ENCODE peak calls at places on chromosomes 12 and 14, in six cellular contexts. One of them, this sample, is unnamed.
A peak's percentile ranks its signal among the peaks of the same experiment; 100 is the strongest.

GRCh38 chr12:101855364-101855884 is 22.0 kb upstream of the DRAM1 start:
- DNase-seq in D341Med: no peak
- DNase-seq in hypothalamus: no peak
- DNase-seq in tibial artery: no peak
- DNase-seq in stimulated activated CD4-positive, alpha-beta T cell treated with anti-CD3 and anti-CD28 coated beads, Interleukin-2, amount 100 ng/mL, for 48 hours: no peak
- DNase-seq in frontal cortex: no peak
- DNase-seq in this sample: no peak

GRCh38 chr12:122096591-122097149 is 18.1 kb downstream of the MLXIP start:
- DNase-seq in D341Med: no peak
- DNase-seq in tibial artery: no peak
- DNase-seq in stimulated activated CD4-positive, alpha-beta T cell treated with anti-CD3 and anti-CD28 coated beads, Interleukin-2, amount 100 ng/mL, for 48 hours: no peak
- DNase-seq in hypothalamus: no peak
- DNase-seq in frontal cortex: no peak
- DNase-seq in this sample: no peak

GRCh38 chr12:96400631-96401060 is 407 bp upstream of the CDK17 start:
- DNase-seq in tibial artery: no peak
- DNase-seq in frontal cortex: peak; percentile 44
- DNase-seq in stimulated activated CD4-positive, alpha-beta T cell treated with anti-CD3 and anti-CD28 coated beads, Interleukin-2, amount 100 ng/mL, for 48 hours: no peak
- DNase-seq in D341Med: no peak
- DNase-seq in hypothalamus: no peak
- DNase-seq in this sample: no peak

GRCh38 chr12:24776856-24777255 is 172.0 kb downstream of the BCAT1 start:
- DNase-seq in frontal cortex: no peak
- DNase-seq in D341Med: no peak
- DNase-seq in hypothalamus: no peak
- DNase-seq in tibial artery: no peak
- DNase-seq in stimulated activated CD4-positive, alpha-beta T cell treated with anti-CD3 and anti-CD28 coated beads, Interleukin-2, amount 100 ng/mL, for 48 hours: no peak
- DNase-seq in this sample: no peak

GRCh38 chr14:95518045-95518751 is 1.7 kb upstream of the SYNE3 start:
- DNase-seq in D341Med: no peak
- DNase-seq in frontal cortex: no peak
- DNase-seq in hypothalamus: no peak
- DNase-seq in tibial artery: no peak
- DNase-seq in stimulated activated CD4-positive, alpha-beta T cell treated with anti-CD3 and anti-CD28 coated beads, Interleukin-2, amount 100 ng/mL, for 48 hours: no peak
- DNase-seq in this sample: no peak

GRCh38 chr14:83462759-83463158 is 1929.1 kb upstream of the SEL1L start:
- DNase-seq in D341Med: no peak
- DNase-seq in stimulated activated CD4-positive, alpha-beta T cell treated with anti-CD3 and anti-CD28 coated beads, Interleukin-2, amount 100 ng/mL, for 48 hours: no peak
- DNase-seq in frontal cortex: no peak
- DNase-seq in hypothalamus: no peak
- DNase-seq in tibial artery: no peak
- DNase-seq in this sample: no peak

GRCh38 chr14:65095633-65096205 is 6.6 kb downstream of the MAX start:
- DNase-seq in frontal cortex: peak; percentile 31
- DNase-seq in hypothalamus: no peak
- DNase-seq in stimulated activated CD4-positive, alpha-beta T cell treated with anti-CD3 and anti-CD28 coated beads, Interleukin-2, amount 100 ng/mL, for 48 hours: no peak
- DNase-seq in D341Med: no peak
- DNase-seq in tibial artery: peak; percentile 91
- DNase-seq in this sample: peak; percentile 79

GRCh38 chr12:67634167-67634793 is 14.3 kb upstream of the DYRK2 start:
- DNase-seq in frontal cortex: no peak
- DNase-seq in D341Med: no peak
- DNase-seq in hypothalamus: no peak
- DNase-seq in tibial artery: no peak
- DNase-seq in stimulated activated CD4-positive, alpha-beta T cell treated with anti-CD3 and anti-CD28 coated beads, Interleukin-2, amount 100 ng/mL, for 48 hours: no peak
- DNase-seq in this sample: no peak

GRCh38 chr14:63867926-63868921 is 15.4 kb downstream of the SYNE2 start:
- DNase-seq in tibial artery: no peak
- DNase-seq in frontal cortex: no peak
- DNase-seq in D341Med: no peak
- DNase-seq in hypothalamus: no peak
- DNase-seq in stimulated activated CD4-positive, alpha-beta T cell treated with anti-CD3 and anti-CD28 coated beads, Interleukin-2, amount 100 ng/mL, for 48 hours: no peak
- DNase-seq in this sample: no peak

GRCh38 chr12:128783129-128783574 is 40.6 kb downstream of the SLC15A4 start:
- DNase-seq in D341Med: no peak
- DNase-seq in tibial artery: no peak
- DNase-seq in frontal cortex: no peak
- DNase-seq in hypothalamus: no peak
- DNase-seq in stimulated activated CD4-positive, alpha-beta T cell treated with anti-CD3 and anti-CD28 coated beads, Interleukin-2, amount 100 ng/mL, for 48 hours: peak; percentile 7
- DNase-seq in this sample: no peak

GRCh38 chr14:68610251-68610793 is 182.5 kb downstream of the ZFP36L1 start:
- DNase-seq in tibial artery: peak; percentile 54
- DNase-seq in frontal cortex: no peak
- DNase-seq in stimulated activated CD4-positive, alpha-beta T cell treated with anti-CD3 and anti-CD28 coated beads, Interleukin-2, amount 100 ng/mL, for 48 hours: no peak
- DNase-seq in D341Med: no peak
- DNase-seq in hypothalamus: no peak
- DNase-seq in this sample: no peak

GRCh38 chr12:104006929-104007328 is 41.3 kb downstream of the TDG start:
- DNase-seq in hypothalamus: no peak
- DNase-seq in D341Med: no peak
- DNase-seq in tibial artery: no peak
- DNase-seq in frontal cortex: no peak
- DNase-seq in stimulated activated CD4-positive, alpha-beta T cell treated with anti-CD3 and anti-CD28 coated beads, Interleukin-2, amount 100 ng/mL, for 48 hours: no peak
- DNase-seq in this sample: no peak

GRCh38 chr14:103994535-103995184 is 52.3 kb upstream of the RD3L start:
- DNase-seq in hypothalamus: no peak
- DNase-seq in frontal cortex: no peak
- DNase-seq in tibial artery: no peak
- DNase-seq in stimulated activated CD4-positive, alpha-beta T cell treated with anti-CD3 and anti-CD28 coated beads, Interleukin-2, amount 100 ng/mL, for 48 hours: no peak
- DNase-seq in D341Med: no peak
- DNase-seq in this sample: no peak

GRCh38 chr14:81209187-81209836 is 11.4 kb downstream of the GTF2A1 start:
- DNase-seq in hypothalamus: no peak
- DNase-seq in tibial artery: no peak
- DNase-seq in D341Med: no peak
- DNase-seq in stimulated activated CD4-positive, alpha-beta T cell treated with anti-CD3 and anti-CD28 coated beads, Interleukin-2, amount 100 ng/mL, for 48 hours: no peak
- DNase-seq in frontal cortex: no peak
- DNase-seq in this sample: no peak

GRCh38 chr12:70255311-70255710 is 12.1 kb downstream of the CNOT2 start:
- DNase-seq in stimulated activated CD4-positive, alpha-beta T cell treated with anti-CD3 and anti-CD28 coated beads, Interleukin-2, amount 100 ng/mL, for 48 hours: no peak
- DNase-seq in hypothalamus: no peak
- DNase-seq in D341Med: no peak
- DNase-seq in tibial artery: no peak
- DNase-seq in frontal cortex: no peak
- DNase-seq in this sample: no peak

GRCh38 chr14:95117937-95118726 is 39.2 kb downstream of the DICER1 start:
- DNase-seq in hypothalamus: no peak
- DNase-seq in D341Med: no peak
- DNase-seq in frontal cortex: no peak
- DNase-seq in stimulated activated CD4-positive, alpha-beta T cell treated with anti-CD3 and anti-CD28 coated beads, Interleukin-2, amount 100 ng/mL, for 48 hours: no peak
- DNase-seq in tibial artery: no peak
- DNase-seq in this sample: no peak

GRCh38 chr12:120104924-120105323 is 11.6 kb downstream of the RAB35 start:
- DNase-seq in stimulated activated CD4-positive, alpha-beta T cell treated with anti-CD3 and anti-CD28 coated beads, Interleukin-2, amount 100 ng/mL, for 48 hours: no peak
- DNase-seq in frontal cortex: no peak
- DNase-seq in hypothalamus: no peak
- DNase-seq in D341Med: no peak
- DNase-seq in tibial artery: no peak
- DNase-seq in this sample: no peak

GRCh38 chr12:123160801-123161487 is 10.1 kb upstream of the PITPNM2 start:
- DNase-seq in tibial artery: no peak
- DNase-seq in frontal cortex: no peak
- DNase-seq in D341Med: no peak
- DNase-seq in hypothalamus: no peak
- DNase-seq in stimulated activated CD4-positive, alpha-beta T cell treated with anti-CD3 and anti-CD28 coated beads, Interleukin-2, amount 100 ng/mL, for 48 hours: no peak
- DNase-seq in this sample: no peak

GRCh38 chr12:105013892-105014291 is 27.8 kb downstream of the NOPCHAP1 start:
- DNase-seq in frontal cortex: no peak
- DNase-seq in stimulated activated CD4-positive, alpha-beta T cell treated with anti-CD3 and anti-CD28 coated beads, Interleukin-2, amount 100 ng/mL, for 48 hours: no peak
- DNase-seq in hypothalamus: no peak
- DNase-seq in D341Med: no peak
- DNase-seq in tibial artery: no peak
- DNase-seq in this sample: no peak

GRCh38 chr12:112349440-112349839 is 32.8 kb downstream of the HECTD4 start:
- DNase-seq in frontal cortex: no peak
- DNase-seq in tibial artery: no peak
- DNase-seq in D341Med: no peak
- DNase-seq in hypothalamus: no peak
- DNase-seq in stimulated activated CD4-positive, alpha-beta T cell treated with anti-CD3 and anti-CD28 coated beads, Interleukin-2, amount 100 ng/mL, for 48 hours: no peak
- DNase-seq in this sample: no peak

GRCh38 chr14:99120147-99121026 is 151.6 kb downstream of the BCL11B start:
- DNase-seq in stimulated activated CD4-positive, alpha-beta T cell treated with anti-CD3 and anti-CD28 coated beads, Interleukin-2, amount 100 ng/mL, for 48 hours: no peak
- DNase-seq in tibial artery: peak; percentile 49
- DNase-seq in frontal cortex: no peak
- DNase-seq in hypothalamus: no peak
- DNase-seq in D341Med: no peak
- DNase-seq in this sample: peak; percentile 38

GRCh38 chr14:90658541-90658967 is 157.7 kb downstream of the TTC7B start:
- DNase-seq in D341Med: no peak
- DNase-seq in frontal cortex: no peak
- DNase-seq in stimulated activated CD4-positive, alpha-beta T cell treated with anti-CD3 and anti-CD28 coated beads, Interleukin-2, amount 100 ng/mL, for 48 hours: peak; percentile 5
- DNase-seq in tibial artery: no peak
- DNase-seq in hypothalamus: no peak
- DNase-seq in this sample: no peak

GRCh38 chr12:85920324-85920947 is 46.3 kb downstream of the NTS start:
- DNase-seq in hypothalamus: no peak
- DNase-seq in tibial artery: no peak
- DNase-seq in D341Med: no peak
- DNase-seq in frontal cortex: no peak
- DNase-seq in stimulated activated CD4-positive, alpha-beta T cell treated with anti-CD3 and anti-CD28 coated beads, Interleukin-2, amount 100 ng/mL, for 48 hours: no peak
- DNase-seq in this sample: no peak

GRCh38 chr12:108302471-108303311 is 36.4 kb downstream of the CMKLR1 start:
- DNase-seq in tibial artery: peak; percentile 95
- DNase-seq in frontal cortex: no peak
- DNase-seq in D341Med: no peak
- DNase-seq in stimulated activated CD4-positive, alpha-beta T cell treated with anti-CD3 and anti-CD28 coated beads, Interleukin-2, amount 100 ng/mL, for 48 hours: no peak
- DNase-seq in hypothalamus: no peak
- DNase-seq in this sample: peak; percentile 92

GRCh38 chr12:87812711-87813110 is 216.5 kb downstream of the C12orf50 start:
- DNase-seq in D341Med: no peak
- DNase-seq in stimulated activated CD4-positive, alpha-beta T cell treated with anti-CD3 and anti-CD28 coated beads, Interleukin-2, amount 100 ng/mL, for 48 hours: no peak
- DNase-seq in tibial artery: no peak
- DNase-seq in frontal cortex: no peak
- DNase-seq in hypothalamus: no peak
- DNase-seq in this sample: no peak

GRCh38 chr12:42090899-42091298 is 53.8 kb downstream of the GXYLT1 start:
- DNase-seq in frontal cortex: no peak
- DNase-seq in D341Med: no peak
- DNase-seq in tibial artery: no peak
- DNase-seq in hypothalamus: no peak
- DNase-seq in stimulated activated CD4-positive, alpha-beta T cell treated with anti-CD3 and anti-CD28 coated beads, Interleukin-2, amount 100 ng/mL, for 48 hours: no peak
- DNase-seq in this sample: no peak

GRCh38 chr14:61254803-61255526 is 26.2 kb downstream of the TMEM30B start:
- DNase-seq in stimulated activated CD4-positive, alpha-beta T cell treated with anti-CD3 and anti-CD28 coated beads, Interleukin-2, amount 100 ng/mL, for 48 hours: no peak
- DNase-seq in D341Med: no peak
- DNase-seq in hypothalamus: no peak
- DNase-seq in tibial artery: no peak
- DNase-seq in frontal cortex: no peak
- DNase-seq in this sample: no peak

GRCh38 chr14:101620039-101620788 is 58.9 kb downstream of the DIO3 start:
- DNase-seq in tibial artery: no peak
- DNase-seq in D341Med: peak; percentile 21
- DNase-seq in stimulated activated CD4-positive, alpha-beta T cell treated with anti-CD3 and anti-CD28 coated beads, Interleukin-2, amount 100 ng/mL, for 48 hours: no peak
- DNase-seq in hypothalamus: no peak
- DNase-seq in frontal cortex: no peak
- DNase-seq in this sample: peak; percentile 40

GRCh38 chr12:109563291-109564284 is 9.7 kb downstream of the MMAB start:
- DNase-seq in stimulated activated CD4-positive, alpha-beta T cell treated with anti-CD3 and anti-CD28 coated beads, Interleukin-2, amount 100 ng/mL, for 48 hours: no peak
- DNase-seq in tibial artery: no peak
- DNase-seq in hypothalamus: no peak
- DNase-seq in frontal cortex: no peak
- DNase-seq in D341Med: no peak
- DNase-seq in this sample: no peak

GRCh38 chr14:92665699-92666110 is 82.7 kb downstream of the LGMN start:
- DNase-seq in stimulated activated CD4-positive, alpha-beta T cell treated with anti-CD3 and anti-CD28 coated beads, Interleukin-2, amount 100 ng/mL, for 48 hours: no peak
- DNase-seq in D341Med: no peak
- DNase-seq in hypothalamus: no peak
- DNase-seq in tibial artery: no peak
- DNase-seq in frontal cortex: no peak
- DNase-seq in this sample: no peak

GRCh38 chr14:58656671-58657411 is 19.1 kb downstream of the DACT1 start:
- DNase-seq in frontal cortex: no peak
- DNase-seq in hypothalamus: no peak
- DNase-seq in tibial artery: no peak
- DNase-seq in D341Med: no peak
- DNase-seq in stimulated activated CD4-positive, alpha-beta T cell treated with anti-CD3 and anti-CD28 coated beads, Interleukin-2, amount 100 ng/mL, for 48 hours: no peak
- DNase-seq in this sample: no peak

GRCh38 chr14:90940318-90940962 is 120.0 kb downstream of the RPS6KA5 start:
- DNase-seq in stimulated activated CD4-positive, alpha-beta T cell treated with anti-CD3 and anti-CD28 coated beads, Interleukin-2, amount 100 ng/mL, for 48 hours: no peak
- DNase-seq in tibial artery: no peak
- DNase-seq in D341Med: no peak
- DNase-seq in hypothalamus: no peak
- DNase-seq in frontal cortex: no peak
- DNase-seq in this sample: no peak

GRCh38 chr12:7129647-7130536 is at the start of gene CLSTN3:
- DNase-seq in frontal cortex: peak; percentile 75
- DNase-seq in hypothalamus: peak; percentile 57
- DNase-seq in tibial artery: peak; percentile 89
- DNase-seq in D341Med: peak; percentile 100
- DNase-seq in stimulated activated CD4-positive, alpha-beta T cell treated with anti-CD3 and anti-CD28 coated beads, Interleukin-2, amount 100 ng/mL, for 48 hours: peak; percentile 65
- DNase-seq in this sample: peak; percentile 68

GRCh38 chr14:79295385-79295784 is 915.9 kb downstream of the DIO2 start:
- DNase-seq in frontal cortex: no peak
- DNase-seq in hypothalamus: no peak
- DNase-seq in stimulated activated CD4-positive, alpha-beta T cell treated with anti-CD3 and anti-CD28 coated beads, Interleukin-2, amount 100 ng/mL, for 48 hours: no peak
- DNase-seq in tibial artery: no peak
- DNase-seq in D341Med: no peak
- DNase-seq in this sample: no peak